ENCODE peak calls at places on chromosomes 11 and 22, in eight cellular contexts. One of them, this sample, is unnamed.

GRCh38 chr11:6362868-6363678 is 27.2 kb upstream of the SMPD1 start:
- DNase-seq in lung: peak
- DNase-seq in EH: peak
- DNase-seq in AG09309: peak
- DNase-seq in fibroblast of villous mesenchyme: peak
- DNase-seq in activated CD8-positive, alpha-beta memory T cell treated with anti-CD3 and anti-CD28 coated beads for 1 hour: peak
- DNase-seq in ureter: peak
- DNase-seq in skeletal muscle cell: peak
- DNase-seq in this sample: peak

GRCh38 chr22:48576333-48577013 is 1251.2 kb downstream of the BRD1 start:
- DNase-seq in lung: no peak
- DNase-seq in EH: no peak
- DNase-seq in AG09309: no peak
- DNase-seq in fibroblast of villous mesenchyme: no peak
- DNase-seq in activated CD8-positive, alpha-beta memory T cell treated with anti-CD3 and anti-CD28 coated beads for 1 hour: no peak
- DNase-seq in ureter: no peak
- DNase-seq in skeletal muscle cell: no peak
- DNase-seq in this sample: peak

GRCh38 chr11:45937916-45938315 is 15.5 kb downstream of the LARGE2 start:
- DNase-seq in lung: no peak
- DNase-seq in EH: no peak
- DNase-seq in AG09309: no peak
- DNase-seq in fibroblast of villous mesenchyme: no peak
- DNase-seq in activated CD8-positive, alpha-beta memory T cell treated with anti-CD3 and anti-CD28 coated beads for 1 hour: no peak
- DNase-seq in ureter: no peak
- DNase-seq in skeletal muscle cell: no peak
- DNase-seq in this sample: no peak

GRCh38 chr11:11056316-11056715 is 198.5 kb upstream of the ZBED5 start:
- DNase-seq in lung: no peak
- DNase-seq in EH: no peak
- DNase-seq in AG09309: no peak
- DNase-seq in fibroblast of villous mesenchyme: no peak
- DNase-seq in activated CD8-positive, alpha-beta memory T cell treated with anti-CD3 and anti-CD28 coated beads for 1 hour: no peak
- DNase-seq in ureter: no peak
- DNase-seq in skeletal muscle cell: no peak
- DNase-seq in this sample: no peak

GRCh38 chr11:69915501-69916250 is 96.5 kb upstream of the FGF3 start:
- DNase-seq in lung: peak
- DNase-seq in EH: peak
- DNase-seq in AG09309: no peak
- DNase-seq in fibroblast of villous mesenchyme: peak
- DNase-seq in activated CD8-positive, alpha-beta memory T cell treated with anti-CD3 and anti-CD28 coated beads for 1 hour: peak
- DNase-seq in ureter: peak
- DNase-seq in skeletal muscle cell: no peak
- DNase-seq in this sample: peak

GRCh38 chr11:23201936-23202522 is 341.8 kb upstream of the CCDC179 start:
- DNase-seq in lung: no peak
- DNase-seq in EH: no peak
- DNase-seq in AG09309: no peak
- DNase-seq in fibroblast of villous mesenchyme: no peak
- DNase-seq in activated CD8-positive, alpha-beta memory T cell treated with anti-CD3 and anti-CD28 coated beads for 1 hour: no peak
- DNase-seq in ureter: no peak
- DNase-seq in skeletal muscle cell: no peak
- DNase-seq in this sample: peak

GRCh38 chr11:69417211-69418085 is 64.0 kb upstream of the LINC01488 start:
- DNase-seq in lung: no peak
- DNase-seq in EH: no peak
- DNase-seq in AG09309: no peak
- DNase-seq in fibroblast of villous mesenchyme: peak
- DNase-seq in activated CD8-positive, alpha-beta memory T cell treated with anti-CD3 and anti-CD28 coated beads for 1 hour: no peak
- DNase-seq in ureter: no peak
- DNase-seq in skeletal muscle cell: no peak
- DNase-seq in this sample: no peak

GRCh38 chr11:45021692-45022130 is 71.0 kb upstream of the TP53I11 start:
- DNase-seq in lung: peak
- DNase-seq in EH: peak
- DNase-seq in AG09309: peak
- DNase-seq in fibroblast of villous mesenchyme: no peak
- DNase-seq in activated CD8-positive, alpha-beta memory T cell treated with anti-CD3 and anti-CD28 coated beads for 1 hour: no peak
- DNase-seq in ureter: peak
- DNase-seq in skeletal muscle cell: peak
- DNase-seq in this sample: peak

GRCh38 chr22:38040953-38041759 is 16.0 kb upstream of the PICK1 start:
- DNase-seq in lung: no peak
- DNase-seq in EH: no peak
- DNase-seq in AG09309: no peak
- DNase-seq in fibroblast of villous mesenchyme: no peak
- DNase-seq in activated CD8-positive, alpha-beta memory T cell treated with anti-CD3 and anti-CD28 coated beads for 1 hour: no peak
- DNase-seq in ureter: no peak
- DNase-seq in skeletal muscle cell: no peak
- DNase-seq in this sample: no peak